ENCODE peak calls at places on chromosome 21, in nine cellular contexts. I, A, O, J, K, X, Q, W and C are unnamed samples.

GRCh38 chr21:43029785-43030184 is 45.9 kb downstream of the CBS start:
- DNase-seq in I (no peak), A (no peak), O (no peak), J (no peak), K (no peak), X (no peak), Q (no peak), W (no peak), C (no peak)

GRCh38 chr21:44059710-44060109 is 47.5 kb upstream of the PWP2 start:
- DNase-seq in I (no peak), A (no peak), O (no peak), J (no peak), K (no peak), X (no peak), Q (no peak), W (no peak), C (no peak)

GRCh38 chr21:26844258-26845065 is 747 bp downstream of the ADAMTS1 start:
- DNase-seq in I (no peak), A (no peak), O (no peak), J (peak), K (no peak), X (no peak), Q (peak), W (peak), C (no peak)

GRCh38 chr21:34967509-34968289 is 81.4 kb downstream of the RUNX1 start:
- DNase-seq in I (no peak), A (no peak), O (no peak), J (no peak), K (no peak), X (peak), Q (no peak), W (no peak), C (peak)

GRCh38 chr21:34344058-34344425 is 19.8 kb upstream of the KCNE2 start:
- DNase-seq in I (no peak), A (no peak), O (no peak), J (no peak), K (no peak), X (no peak), Q (no peak), W (no peak), C (no peak)

GRCh38 chr21:16775056-16775455 is 737.8 kb upstream of the CXADR start:
- DNase-seq in I (no peak), A (no peak), O (no peak), J (no peak), K (no peak), X (no peak), Q (no peak), W (no peak), C (no peak)

GRCh38 chr21:43323244-43324005 is 103.5 kb downstream of the SIK1 start:
- DNase-seq in I (no peak), A (no peak), O (no peak), J (no peak), K (no peak), X (no peak), Q (no peak), W (no peak), C (no peak)

GRCh38 chr21:46126321-46127238 is 28.7 kb downstream of the COL6A2 start:
- DNase-seq in I (no peak), A (no peak), O (no peak), J (no peak), K (no peak), X (peak), Q (no peak), W (peak), C (no peak)

GRCh38 chr21:27802816-27803475 is 836.1 kb upstream of the ADAMTS5 start:
- DNase-seq in I (peak), A (no peak), O (no peak), J (peak), K (no peak), X (peak), Q (peak), W (peak), C (peak)

GRCh38 chr21:14474995-14475394 is 71.1 kb downstream of the SAMSN1 start:
- DNase-seq in I (no peak), A (no peak), O (no peak), J (no peak), K (no peak), X (no peak), Q (no peak), W (no peak), C (no peak)

GRCh38 chr21:14480601-14481000 is 65.5 kb downstream of the SAMSN1 start:
- DNase-seq in I (no peak), A (no peak), O (no peak), J (no peak), K (no peak), X (peak), Q (no peak), W (no peak), C (no peak)

GRCh38 chr21:14482165-14482564 is 64.0 kb downstream of the SAMSN1 start:
- DNase-seq in I (no peak), A (no peak), O (no peak), J (no peak), K (no peak), X (no peak), Q (no peak), W (no peak), C (no peak)

GRCh38 chr21:14484188-14485009 is 61.7 kb downstream of the SAMSN1 start:
- DNase-seq in I (no peak), A (no peak), O (no peak), J (no peak), K (no peak), X (no peak), Q (no peak), W (no peak), C (no peak)

DNA sequence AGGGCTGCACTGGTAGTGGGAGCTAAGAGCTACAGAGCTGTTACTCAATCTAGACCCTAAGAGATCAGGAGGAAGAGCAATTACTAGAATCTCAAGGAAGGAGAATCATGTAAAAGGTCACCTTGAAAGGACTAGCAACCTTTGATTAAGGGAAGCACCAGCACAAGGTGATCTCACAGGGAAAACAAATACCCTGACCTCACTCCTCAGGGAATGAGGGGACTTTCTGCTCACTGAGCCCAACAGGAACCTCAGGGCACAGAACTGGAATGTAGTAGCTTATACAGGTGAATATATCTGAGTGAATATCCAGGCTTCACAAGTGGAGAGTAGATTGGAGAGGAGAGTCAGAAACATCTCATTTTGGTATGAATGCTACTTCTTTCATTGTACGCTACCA is 66.7 kb downstream of the SAMSN1 start:
- DNase-seq in I (no peak), A (no peak), O (no peak), J (no peak), K (no peak), X (no peak), Q (no peak), W (no peak), C (no peak)
- TF ChIP-seq CTCF in I (no peak), A (no peak), O (no peak), J (no peak), K (no peak), X (no peak), Q (no peak), W (no peak), C (no peak)

GRCh38 chr21:25788677-25789076 is 53.9 kb downstream of the GABPA start:
- DNase-seq in I (no peak), A (no peak), O (no peak), J (no peak), K (no peak), X (no peak), Q (peak), W (no peak), C (no peak)

GRCh38 chr21:25791321-25791720 is 56.5 kb downstream of the GABPA start:
- DNase-seq in I (no peak), A (no peak), O (no peak), J (no peak), K (no peak), X (no peak), Q (no peak), W (no peak), C (no peak)

DNA sequence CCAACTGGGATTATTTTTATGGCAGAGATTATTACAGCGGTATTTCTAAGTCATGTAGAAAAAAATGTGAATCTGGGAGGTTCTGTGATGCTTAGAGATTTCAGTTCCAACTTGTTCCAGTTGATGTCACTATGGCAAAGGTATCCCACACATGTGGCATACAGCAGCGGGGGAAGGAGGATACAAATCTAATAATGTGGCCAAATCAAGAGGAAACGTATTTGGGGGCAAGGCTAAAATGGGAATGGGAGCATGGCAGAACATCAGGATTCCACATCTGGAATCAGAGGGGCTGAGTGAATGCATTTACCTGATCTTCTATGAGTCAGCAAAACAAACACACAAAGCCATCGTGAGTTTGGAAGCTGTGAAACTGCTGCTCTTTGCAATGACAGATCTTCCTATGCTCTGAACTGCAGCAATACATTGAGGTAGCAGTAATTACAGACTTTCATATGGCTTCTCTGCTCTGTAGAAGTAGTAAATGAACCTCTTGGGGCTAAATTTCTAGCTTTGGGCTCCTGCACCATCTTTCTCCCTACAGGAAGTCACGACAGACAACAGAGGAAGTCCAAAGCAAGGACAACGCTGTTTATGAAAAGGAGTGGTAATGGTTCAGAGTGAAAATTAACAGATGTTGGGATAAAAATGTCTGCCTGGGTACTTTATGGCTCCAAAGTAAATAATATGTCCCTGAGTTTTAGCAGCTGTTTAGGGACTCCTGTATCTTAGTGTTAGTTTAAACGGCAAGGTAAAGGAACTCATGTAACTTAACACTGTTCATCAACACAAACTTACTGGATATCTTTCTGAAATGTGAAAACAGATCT is 55.6 kb downstream of the GABPA start:
- DNase-seq in I (no peak), A (peak), O (no peak), J (peak), K (peak), X (peak), Q (peak), W (peak), C (peak)
- TF ChIP-seq CTCF in I (no peak), A (peak), O (peak), J (peak), K (peak), X (peak), Q (peak), W (peak), C (peak)

DNA sequence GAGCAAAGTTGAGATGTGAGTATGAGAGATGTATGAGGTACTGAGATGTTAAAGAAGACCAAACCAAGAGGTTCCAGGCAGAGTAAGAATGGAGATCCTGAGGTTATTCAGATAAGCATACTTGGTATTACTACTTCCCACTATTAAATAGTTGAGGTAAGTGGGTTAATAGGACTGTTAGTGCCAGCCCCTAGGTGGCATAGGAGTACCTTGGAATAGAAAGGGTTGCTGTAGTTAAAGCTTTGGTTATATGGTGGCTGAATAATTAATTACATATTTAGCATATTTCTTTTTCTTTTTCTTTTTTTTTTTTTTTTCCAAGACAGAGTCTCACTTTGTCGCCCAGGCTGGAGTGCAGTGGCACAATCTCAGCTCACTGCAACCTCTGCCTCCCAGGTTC is 397.9 kb upstream of the TMPRSS15 start:
- DNase-seq in I (no peak), A (no peak), O (no peak), J (peak), K (no peak), X (no peak), Q (no peak), W (no peak), C (no peak)
- TF ChIP-seq CTCF in I (no peak), A (peak), O (no peak), J (peak), K (no peak), X (no peak), Q (no peak), W (peak), C (no peak)

GRCh38 chr21:29056005-29056404 is 17.4 kb downstream of the CCT8 start:
- DNase-seq in I (no peak), A (no peak), O (no peak), J (no peak), K (no peak), X (peak), Q (no peak), W (no peak), C (no peak)
- TF ChIP-seq CTCF in I (no peak), A (no peak), O (no peak), J (no peak), K (no peak), X (no peak), Q (no peak), W (no peak), C (no peak)